ENCODE peak calls at places on chromosomes 3 and 15, in four cellular contexts. D, T, B and G are unnamed samples.

GRCh38 chr3:102673271-102674115 is 238.7 kb downstream of the ZPLD1 start:
- DNase-seq in B (peak), T (peak), D (peak), G (peak)

GRCh38 chr3:160399347-160400047 is at the start of gene SMC4:
- DNase-seq in T (peak), D (peak), B (peak), G (peak)

GRCh38 chr3:54954019-54954418 is 26.2 kb upstream of the LRTM1 start:
- DNase-seq in T (no peak), D (peak), B (peak), G (no peak)

GRCh38 chr15:42602501-42602900 is 27.1 kb downstream of the STARD9 start:
- DNase-seq in T (no peak), B (no peak), D (no peak), G (no peak)

GRCh38 chr3:168040624-168041208 is 55.0 kb downstream of the GOLIM4 start:
- DNase-seq in T (peak), D (peak), B (no peak), G (peak)

GRCh38 chr3:20462723-20463122 is 276.7 kb upstream of the SGO1 start:
- DNase-seq in B (no peak), D (no peak), T (no peak), G (no peak)

GRCh38 chr3:106206165-106206564 is 337.4 kb upstream of the CBLB start:
- DNase-seq in T (no peak), D (no peak), B (no peak), G (no peak)

GRCh38 chr3:159146856-159147255 is 345.0 kb downstream of the MFSD1 start:
- DNase-seq in B (no peak), T (no peak), D (no peak), G (no peak)

GRCh38 chr15:42595641-42596240 is 20.3 kb downstream of the STARD9 start:
- DNase-seq in B (no peak), D (no peak), T (no peak), G (no peak)